ENCODE peak calls at places on chromosome 13, in seven cellular contexts. One of them, this sample, is unnamed.

GRCh38 chr13:33080962-33081655 is 64.9 kb downstream of the KL start:
- DNase-seq in cardiac muscle cell: peak
- DNase-seq in mucosa of descending colon: no peak
- DNase-seq in stimulated activated CD4-positive, alpha-beta T cell treated with anti-CD3 and anti-CD28 coated beads, Interleukin-1b, Interleukin-23, amount 100 ng/mL, for 4 hours: no peak
- DNase-seq in stimulated activated naive CD8-positive, alpha-beta T cell treated with anti-CD3 and anti-CD28 coated beads, Interleukin-15, Interleukin-2, amounts not matched to agents 100 U/mL and 50 U/mL, for 24 hours: no peak
- DNase-seq in NCI-H1105 treated with DMSO at 0.1 percent for 48 hours: no peak
- DNase-seq in H7: no peak
- DNase-seq in this sample: no peak

GRCh38 chr13:91078093-91078679 is 269.3 kb upstream of the MIR17HG start:
- DNase-seq in cardiac muscle cell: peak
- DNase-seq in mucosa of descending colon: no peak
- DNase-seq in stimulated activated CD4-positive, alpha-beta T cell treated with anti-CD3 and anti-CD28 coated beads, Interleukin-1b, Interleukin-23, amount 100 ng/mL, for 4 hours: no peak
- DNase-seq in stimulated activated naive CD8-positive, alpha-beta T cell treated with anti-CD3 and anti-CD28 coated beads, Interleukin-15, Interleukin-2, amounts not matched to agents 100 U/mL and 50 U/mL, for 24 hours: no peak
- DNase-seq in NCI-H1105 treated with DMSO at 0.1 percent for 48 hours: no peak
- DNase-seq in H7: peak
- DNase-seq in this sample: no peak

GRCh38 chr13:44752184-44752583 is 176.1 kb upstream of the TSC22D1 start:
- DNase-seq in cardiac muscle cell: no peak
- DNase-seq in mucosa of descending colon: no peak
- DNase-seq in stimulated activated CD4-positive, alpha-beta T cell treated with anti-CD3 and anti-CD28 coated beads, Interleukin-1b, Interleukin-23, amount 100 ng/mL, for 4 hours: no peak
- DNase-seq in stimulated activated naive CD8-positive, alpha-beta T cell treated with anti-CD3 and anti-CD28 coated beads, Interleukin-15, Interleukin-2, amounts not matched to agents 100 U/mL and 50 U/mL, for 24 hours: no peak
- DNase-seq in NCI-H1105 treated with DMSO at 0.1 percent for 48 hours: no peak
- DNase-seq in H7: no peak
- DNase-seq in this sample: no peak

GRCh38 chr13:73793361-73793760 is 340.8 kb downstream of the KLF12 start:
- DNase-seq in cardiac muscle cell: no peak
- DNase-seq in mucosa of descending colon: no peak
- DNase-seq in stimulated activated CD4-positive, alpha-beta T cell treated with anti-CD3 and anti-CD28 coated beads, Interleukin-1b, Interleukin-23, amount 100 ng/mL, for 4 hours: no peak
- DNase-seq in stimulated activated naive CD8-positive, alpha-beta T cell treated with anti-CD3 and anti-CD28 coated beads, Interleukin-15, Interleukin-2, amounts not matched to agents 100 U/mL and 50 U/mL, for 24 hours: no peak
- DNase-seq in NCI-H1105 treated with DMSO at 0.1 percent for 48 hours: no peak
- DNase-seq in H7: no peak
- DNase-seq in this sample: no peak

GRCh38 chr13:49517461-49517860 is 21.7 kb downstream of the PHF11 start:
- DNase-seq in cardiac muscle cell: peak
- DNase-seq in mucosa of descending colon: no peak
- DNase-seq in stimulated activated CD4-positive, alpha-beta T cell treated with anti-CD3 and anti-CD28 coated beads, Interleukin-1b, Interleukin-23, amount 100 ng/mL, for 4 hours: no peak
- DNase-seq in stimulated activated naive CD8-positive, alpha-beta T cell treated with anti-CD3 and anti-CD28 coated beads, Interleukin-15, Interleukin-2, amounts not matched to agents 100 U/mL and 50 U/mL, for 24 hours: no peak
- DNase-seq in NCI-H1105 treated with DMSO at 0.1 percent for 48 hours: no peak
- DNase-seq in H7: peak
- DNase-seq in this sample: no peak

GRCh38 chr13:23427342-23428182 is 5.9 kb downstream of the SACS start:
- DNase-seq in cardiac muscle cell: peak
- DNase-seq in mucosa of descending colon: no peak
- DNase-seq in stimulated activated CD4-positive, alpha-beta T cell treated with anti-CD3 and anti-CD28 coated beads, Interleukin-1b, Interleukin-23, amount 100 ng/mL, for 4 hours: no peak
- DNase-seq in stimulated activated naive CD8-positive, alpha-beta T cell treated with anti-CD3 and anti-CD28 coated beads, Interleukin-15, Interleukin-2, amounts not matched to agents 100 U/mL and 50 U/mL, for 24 hours: no peak
- DNase-seq in NCI-H1105 treated with DMSO at 0.1 percent for 48 hours: no peak
- DNase-seq in H7: no peak
- DNase-seq in this sample: peak

GRCh38 chr13:72521965-72522661 is 205.3 kb downstream of the MZT1 start:
- DNase-seq in cardiac muscle cell: no peak
- DNase-seq in mucosa of descending colon: no peak
- DNase-seq in stimulated activated CD4-positive, alpha-beta T cell treated with anti-CD3 and anti-CD28 coated beads, Interleukin-1b, Interleukin-23, amount 100 ng/mL, for 4 hours: no peak
- DNase-seq in stimulated activated naive CD8-positive, alpha-beta T cell treated with anti-CD3 and anti-CD28 coated beads, Interleukin-15, Interleukin-2, amounts not matched to agents 100 U/mL and 50 U/mL, for 24 hours: no peak
- DNase-seq in NCI-H1105 treated with DMSO at 0.1 percent for 48 hours: no peak
- DNase-seq in H7: no peak
- DNase-seq in this sample: no peak

GRCh38 chr13:103515410-103515809 is 449.2 kb upstream of the SLC10A2 start:
- DNase-seq in cardiac muscle cell: no peak
- DNase-seq in mucosa of descending colon: no peak
- DNase-seq in stimulated activated CD4-positive, alpha-beta T cell treated with anti-CD3 and anti-CD28 coated beads, Interleukin-1b, Interleukin-23, amount 100 ng/mL, for 4 hours: no peak
- DNase-seq in stimulated activated naive CD8-positive, alpha-beta T cell treated with anti-CD3 and anti-CD28 coated beads, Interleukin-15, Interleukin-2, amounts not matched to agents 100 U/mL and 50 U/mL, for 24 hours: no peak
- DNase-seq in NCI-H1105 treated with DMSO at 0.1 percent for 48 hours: no peak
- DNase-seq in H7: no peak
- DNase-seq in this sample: no peak

GRCh38 chr13:109330941-109331340 is 455.4 kb downstream of the IRS2 start:
- DNase-seq in cardiac muscle cell: no peak
- DNase-seq in mucosa of descending colon: no peak
- DNase-seq in stimulated activated CD4-positive, alpha-beta T cell treated with anti-CD3 and anti-CD28 coated beads, Interleukin-1b, Interleukin-23, amount 100 ng/mL, for 4 hours: no peak
- DNase-seq in stimulated activated naive CD8-positive, alpha-beta T cell treated with anti-CD3 and anti-CD28 coated beads, Interleukin-15, Interleukin-2, amounts not matched to agents 100 U/mL and 50 U/mL, for 24 hours: no peak
- DNase-seq in NCI-H1105 treated with DMSO at 0.1 percent for 48 hours: no peak
- DNase-seq in H7: no peak
- DNase-seq in this sample: no peak

GRCh38 chr13:38202730-38203129 is 146.9 kb upstream of the UFM1 start:
- DNase-seq in cardiac muscle cell: peak
- DNase-seq in mucosa of descending colon: no peak
- DNase-seq in stimulated activated CD4-positive, alpha-beta T cell treated with anti-CD3 and anti-CD28 coated beads, Interleukin-1b, Interleukin-23, amount 100 ng/mL, for 4 hours: no peak
- DNase-seq in stimulated activated naive CD8-positive, alpha-beta T cell treated with anti-CD3 and anti-CD28 coated beads, Interleukin-15, Interleukin-2, amounts not matched to agents 100 U/mL and 50 U/mL, for 24 hours: no peak
- DNase-seq in NCI-H1105 treated with DMSO at 0.1 percent for 48 hours: no peak
- DNase-seq in H7: no peak
- DNase-seq in this sample: no peak

GRCh38 chr13:52455677-52456041 is 381 bp downstream of the CKAP2 start:
- DNase-seq in cardiac muscle cell: peak
- DNase-seq in mucosa of descending colon: peak
- DNase-seq in stimulated activated CD4-positive, alpha-beta T cell treated with anti-CD3 and anti-CD28 coated beads, Interleukin-1b, Interleukin-23, amount 100 ng/mL, for 4 hours: peak
- DNase-seq in stimulated activated naive CD8-positive, alpha-beta T cell treated with anti-CD3 and anti-CD28 coated beads, Interleukin-15, Interleukin-2, amounts not matched to agents 100 U/mL and 50 U/mL, for 24 hours: peak
- DNase-seq in NCI-H1105 treated with DMSO at 0.1 percent for 48 hours: peak
- DNase-seq in H7: peak
- DNase-seq in this sample: peak

GRCh38 chr13:24251525-24251924 is 57.9 kb upstream of the C1QTNF9 start:
- DNase-seq in cardiac muscle cell: no peak
- DNase-seq in mucosa of descending colon: no peak
- DNase-seq in stimulated activated CD4-positive, alpha-beta T cell treated with anti-CD3 and anti-CD28 coated beads, Interleukin-1b, Interleukin-23, amount 100 ng/mL, for 4 hours: peak
- DNase-seq in stimulated activated naive CD8-positive, alpha-beta T cell treated with anti-CD3 and anti-CD28 coated beads, Interleukin-15, Interleukin-2, amounts not matched to agents 100 U/mL and 50 U/mL, for 24 hours: peak
- DNase-seq in NCI-H1105 treated with DMSO at 0.1 percent for 48 hours: no peak
- DNase-seq in H7: no peak
- DNase-seq in this sample: no peak

GRCh38 chr13:42740753-42741152 is 40.6 kb upstream of the FAM216B start:
- DNase-seq in cardiac muscle cell: peak
- DNase-seq in mucosa of descending colon: peak
- DNase-seq in stimulated activated CD4-positive, alpha-beta T cell treated with anti-CD3 and anti-CD28 coated beads, Interleukin-1b, Interleukin-23, amount 100 ng/mL, for 4 hours: no peak
- DNase-seq in stimulated activated naive CD8-positive, alpha-beta T cell treated with anti-CD3 and anti-CD28 coated beads, Interleukin-15, Interleukin-2, amounts not matched to agents 100 U/mL and 50 U/mL, for 24 hours: no peak
- DNase-seq in NCI-H1105 treated with DMSO at 0.1 percent for 48 hours: no peak
- DNase-seq in H7: no peak
- DNase-seq in this sample: peak

GRCh38 chr13:20672772-20673171 is 30.7 kb upstream of the IL17D start:
- DNase-seq in cardiac muscle cell: peak
- DNase-seq in mucosa of descending colon: no peak
- DNase-seq in stimulated activated CD4-positive, alpha-beta T cell treated with anti-CD3 and anti-CD28 coated beads, Interleukin-1b, Interleukin-23, amount 100 ng/mL, for 4 hours: no peak
- DNase-seq in stimulated activated naive CD8-positive, alpha-beta T cell treated with anti-CD3 and anti-CD28 coated beads, Interleukin-15, Interleukin-2, amounts not matched to agents 100 U/mL and 50 U/mL, for 24 hours: no peak
- DNase-seq in NCI-H1105 treated with DMSO at 0.1 percent for 48 hours: no peak
- DNase-seq in H7: no peak
- DNase-seq in this sample: no peak

GRCh38 chr13:29500426-29500825 is 95.1 kb downstream of the SLC7A1 start:
- DNase-seq in cardiac muscle cell: no peak
- DNase-seq in mucosa of descending colon: no peak
- DNase-seq in stimulated activated CD4-positive, alpha-beta T cell treated with anti-CD3 and anti-CD28 coated beads, Interleukin-1b, Interleukin-23, amount 100 ng/mL, for 4 hours: no peak
- DNase-seq in stimulated activated naive CD8-positive, alpha-beta T cell treated with anti-CD3 and anti-CD28 coated beads, Interleukin-15, Interleukin-2, amounts not matched to agents 100 U/mL and 50 U/mL, for 24 hours: no peak
- DNase-seq in NCI-H1105 treated with DMSO at 0.1 percent for 48 hours: no peak
- DNase-seq in H7: no peak
- DNase-seq in this sample: no peak

GRCh38 chr13:111262281-111262680 is 58.2 kb upstream of the TEX29 start:
- DNase-seq in cardiac muscle cell: no peak
- DNase-seq in mucosa of descending colon: no peak
- DNase-seq in stimulated activated CD4-positive, alpha-beta T cell treated with anti-CD3 and anti-CD28 coated beads, Interleukin-1b, Interleukin-23, amount 100 ng/mL, for 4 hours: no peak
- DNase-seq in stimulated activated naive CD8-positive, alpha-beta T cell treated with anti-CD3 and anti-CD28 coated beads, Interleukin-15, Interleukin-2, amounts not matched to agents 100 U/mL and 50 U/mL, for 24 hours: no peak
- DNase-seq in NCI-H1105 treated with DMSO at 0.1 percent for 48 hours: no peak
- DNase-seq in H7: no peak
- DNase-seq in this sample: no peak

GRCh38 chr13:50081106-50081898 is 66.1 kb downstream of the KCNRG start:
- DNase-seq in cardiac muscle cell: peak
- DNase-seq in mucosa of descending colon: peak
- DNase-seq in stimulated activated CD4-positive, alpha-beta T cell treated with anti-CD3 and anti-CD28 coated beads, Interleukin-1b, Interleukin-23, amount 100 ng/mL, for 4 hours: peak
- DNase-seq in stimulated activated naive CD8-positive, alpha-beta T cell treated with anti-CD3 and anti-CD28 coated beads, Interleukin-15, Interleukin-2, amounts not matched to agents 100 U/mL and 50 U/mL, for 24 hours: peak
- DNase-seq in NCI-H1105 treated with DMSO at 0.1 percent for 48 hours: peak
- DNase-seq in H7: peak
- DNase-seq in this sample: peak

This sample was measured in pancreas.